ENCODE peak calls at places on chromosomes 11 and 22, in five cellular contexts. One of them, this sample, is unnamed.

GRCh38 chr11:120248551-120249278 is 8.8 kb downstream of the POU2F3 start:
- DNase-seq in myocyte: peak
- DNase-seq in stimulated activated CD4-positive, alpha-beta T cell treated with anti-CD3 and anti-CD28 coated beads, TNF-alpha, amount 100 ng/mL, for 24 hours: no peak
- DNase-seq in heart left ventricle: no peak
- DNase-seq in fibroblast of villous mesenchyme: peak
- DNase-seq in this sample: no peak

GRCh38 chr22:17300926-17301325 is 68.3 kb upstream of the CECR2 start:
- DNase-seq in myocyte: no peak
- DNase-seq in stimulated activated CD4-positive, alpha-beta T cell treated with anti-CD3 and anti-CD28 coated beads, TNF-alpha, amount 100 ng/mL, for 24 hours: no peak
- DNase-seq in fibroblast of villous mesenchyme: no peak
- DNase-seq in heart left ventricle: no peak
- DNase-seq in this sample: no peak

GRCh38 chr11:66081505-66081904 is 11.4 kb downstream of the PACS1 start:
- DNase-seq in stimulated activated CD4-positive, alpha-beta T cell treated with anti-CD3 and anti-CD28 coated beads, TNF-alpha, amount 100 ng/mL, for 24 hours: peak
- DNase-seq in heart left ventricle: peak
- DNase-seq in fibroblast of villous mesenchyme: peak
- DNase-seq in myocyte: peak
- DNase-seq in this sample: peak

GRCh38 chr11:17611503-17612220 is 64.6 kb downstream of the OTOG start:
- DNase-seq in stimulated activated CD4-positive, alpha-beta T cell treated with anti-CD3 and anti-CD28 coated beads, TNF-alpha, amount 100 ng/mL, for 24 hours: no peak
- DNase-seq in fibroblast of villous mesenchyme: no peak
- DNase-seq in heart left ventricle: no peak
- DNase-seq in myocyte: no peak
- DNase-seq in this sample: no peak

GRCh38 chr22:38864361-38865191 is 7.4 kb downstream of the CBX6 start:
- DNase-seq in heart left ventricle: peak
- DNase-seq in myocyte: no peak
- DNase-seq in stimulated activated CD4-positive, alpha-beta T cell treated with anti-CD3 and anti-CD28 coated beads, TNF-alpha, amount 100 ng/mL, for 24 hours: no peak
- DNase-seq in fibroblast of villous mesenchyme: no peak
- DNase-seq in this sample: no peak

GRCh38 chr11:63840356-63841060 is 1.6 kb downstream of the MARK2 start:
- DNase-seq in myocyte: no peak
- DNase-seq in stimulated activated CD4-positive, alpha-beta T cell treated with anti-CD3 and anti-CD28 coated beads, TNF-alpha, amount 100 ng/mL, for 24 hours: no peak
- DNase-seq in fibroblast of villous mesenchyme: no peak
- DNase-seq in heart left ventricle: no peak
- DNase-seq in this sample: no peak

GRCh38 chr11:14150878-14151277 is 188.4 kb downstream of the SPON1 start:
- DNase-seq in myocyte: no peak
- DNase-seq in heart left ventricle: no peak
- DNase-seq in fibroblast of villous mesenchyme: no peak
- DNase-seq in stimulated activated CD4-positive, alpha-beta T cell treated with anti-CD3 and anti-CD28 coated beads, TNF-alpha, amount 100 ng/mL, for 24 hours: no peak
- DNase-seq in this sample: no peak

GRCh38 chr11:6083129-6083528 is 24.4 kb upstream of the OR56B4 start:
- DNase-seq in myocyte: no peak
- DNase-seq in stimulated activated CD4-positive, alpha-beta T cell treated with anti-CD3 and anti-CD28 coated beads, TNF-alpha, amount 100 ng/mL, for 24 hours: no peak
- DNase-seq in fibroblast of villous mesenchyme: no peak
- DNase-seq in heart left ventricle: no peak
- DNase-seq in this sample: no peak

GRCh38 chr22:33871935-33872334 is 48.3 kb downstream of the LARGE1 start:
- DNase-seq in myocyte: no peak
- DNase-seq in fibroblast of villous mesenchyme: no peak
- DNase-seq in stimulated activated CD4-positive, alpha-beta T cell treated with anti-CD3 and anti-CD28 coated beads, TNF-alpha, amount 100 ng/mL, for 24 hours: no peak
- DNase-seq in heart left ventricle: no peak
- DNase-seq in this sample: no peak

GRCh38 chr11:2320591-2321310 is 18.9 kb downstream of the TSPAN32 start:
- DNase-seq in heart left ventricle: no peak
- DNase-seq in stimulated activated CD4-positive, alpha-beta T cell treated with anti-CD3 and anti-CD28 coated beads, TNF-alpha, amount 100 ng/mL, for 24 hours: no peak
- DNase-seq in fibroblast of villous mesenchyme: no peak
- DNase-seq in myocyte: no peak
- DNase-seq in this sample: no peak

GRCh38 chr11:61277186-61277972 is 17.7 kb downstream of the VWCE start:
- DNase-seq in myocyte: no peak
- DNase-seq in heart left ventricle: no peak
- DNase-seq in stimulated activated CD4-positive, alpha-beta T cell treated with anti-CD3 and anti-CD28 coated beads, TNF-alpha, amount 100 ng/mL, for 24 hours: no peak
- DNase-seq in fibroblast of villous mesenchyme: no peak
- DNase-seq in this sample: no peak

GRCh38 chr11:125166347-125166841 is 1.8 kb downstream of the PKNOX2 start:
- DNase-seq in fibroblast of villous mesenchyme: peak
- DNase-seq in stimulated activated CD4-positive, alpha-beta T cell treated with anti-CD3 and anti-CD28 coated beads, TNF-alpha, amount 100 ng/mL, for 24 hours: no peak
- DNase-seq in myocyte: peak
- DNase-seq in heart left ventricle: peak
- DNase-seq in this sample: no peak

GRCh38 chr11:41954034-41954433 is 494.6 kb upstream of the LRRC4C start:
- DNase-seq in stimulated activated CD4-positive, alpha-beta T cell treated with anti-CD3 and anti-CD28 coated beads, TNF-alpha, amount 100 ng/mL, for 24 hours: no peak
- DNase-seq in myocyte: no peak
- DNase-seq in fibroblast of villous mesenchyme: no peak
- DNase-seq in heart left ventricle: no peak
- DNase-seq in this sample: no peak

GRCh38 chr22:36611241-36611976 is 82.4 kb upstream of the EIF3D start:
- DNase-seq in fibroblast of villous mesenchyme: peak
- DNase-seq in heart left ventricle: peak
- DNase-seq in stimulated activated CD4-positive, alpha-beta T cell treated with anti-CD3 and anti-CD28 coated beads, TNF-alpha, amount 100 ng/mL, for 24 hours: no peak
- DNase-seq in myocyte: no peak
- DNase-seq in this sample: no peak